ENCODE peak calls at places on chromosomes 12 and 14, in ten cellular contexts. X, D, F, Z, K, B, I, E, A and L are unnamed samples.

GRCh38 chr12:8852119-8852518 is 29.7 kb downstream of the A2ML1 start:
- DNase-seq in A (no peak), D (no peak), F (no peak), X (no peak), E (no peak), B (no peak), Z (no peak), I (no peak), K (no peak), L (no peak)

GRCh38 chr12:128864516-128865186 is 11.4 kb downstream of the GLT1D1 start:
- DNase-seq in Z (no peak), A (no peak), D (no peak), X (no peak), K (no peak), I (no peak), E (no peak), F (no peak), B (no peak), L (no peak)

GRCh38 chr12:124713436-124714082 is 146.1 kb upstream of the NCOR2 start:
- DNase-seq in K (peak), F (no peak), I (no peak), B (peak), Z (no peak), D (no peak), E (peak), A (no peak), X (peak), L (no peak)

GRCh38 chr12:11779286-11779685 is 129.8 kb downstream of the ETV6 start:
- DNase-seq in I (no peak), A (no peak), Z (no peak), X (peak), D (no peak), B (no peak), K (no peak), E (no peak), F (no peak), L (peak)

GRCh38 chr12:96195845-96196451 is 1.8 kb downstream of the ELK3 start:
- DNase-seq in I (peak), E (peak), D (peak), K (no peak), F (no peak), B (peak), Z (peak), X (no peak), A (peak), L (no peak)

GRCh38 chr14:54669759-54670630 is 103.1 kb downstream of the SAMD4A start:
- DNase-seq in F (no peak), B (no peak), D (no peak), E (peak), X (no peak), I (no peak), K (peak), A (peak), Z (no peak), L (no peak)

GRCh38 chr12:66423290-66423689 is 121.0 kb downstream of the HELB start:
- DNase-seq in D (no peak), I (no peak), K (no peak), X (no peak), A (no peak), B (no peak), F (no peak), Z (peak), E (no peak), L (no peak)

GRCh38 chr12:95118138-95118787 is 44.8 kb upstream of the NR2C1 start:
- DNase-seq in Z (no peak), E (no peak), A (no peak), I (peak), X (peak), B (peak), F (no peak), K (no peak), D (no peak), L (peak)

GRCh38 chr12:57989837-57990236 is 48.5 kb downstream of the ATP23 start:
- DNase-seq in E (no peak), I (no peak), A (no peak), Z (no peak), F (no peak), D (no peak), K (no peak), B (no peak), X (no peak), L (no peak)

GRCh38 chr12:7032990-7033389 is 14.7 kb upstream of the LPCAT3 start:
- DNase-seq in I (no peak), D (no peak), X (no peak), F (no peak), Z (no peak), K (no peak), B (no peak), E (no peak), A (no peak), L (no peak)

GRCh38 chr12:18556081-18556645 is 181.6 kb downstream of the PLCZ1 start:
- DNase-seq in Z (no peak), B (no peak), I (no peak), A (no peak), D (no peak), E (no peak), F (no peak), K (no peak), X (no peak), L (no peak)

GRCh38 chr14:59238242-59238641 is 49.8 kb downstream of the DAAM1 start:
- DNase-seq in F (no peak), D (no peak), B (no peak), X (no peak), I (no peak), A (no peak), Z (no peak), K (no peak), E (no peak), L (no peak)

GRCh38 chr12:46332260-46332659 is 40.3 kb downstream of the SLC38A2 start:
- DNase-seq in Z (no peak), D (no peak), A (no peak), X (no peak), K (no peak), E (no peak), I (no peak), F (no peak), B (no peak), L (peak)

GRCh38 chr14:58152569-58152857 is 500 bp upstream of the ARMH4 start:
- DNase-seq in K (no peak), F (no peak), E (no peak), A (no peak), I (no peak), D (no peak), X (no peak), Z (no peak), B (no peak), L (no peak)

GRCh38 chr14:50249118-50249775 is 17.9 kb upstream of the SOS2 start:
- DNase-seq in K (no peak), F (no peak), E (no peak), B (no peak), X (no peak), A (no peak), Z (peak), I (no peak), D (no peak), L (no peak)

GRCh38 chr14:85878874-85879273 is 348.9 kb downstream of the FLRT2 start:
- DNase-seq in F (no peak), K (no peak), X (no peak), Z (no peak), A (no peak), D (no peak), B (no peak), E (no peak), I (no peak), L (no peak)

GRCh38 chr14:100108042-100108825 is 43.0 kb downstream of the EVL start:
- DNase-seq in X (no peak), K (peak), Z (peak), I (peak), D (peak), F (no peak), B (peak), E (peak), A (peak), L (no peak)

GRCh38 chr12:63802012-63802608 is 22.4 kb downstream of the RXYLT1 start:
- DNase-seq in B (no peak), A (no peak), D (no peak), Z (peak), X (peak), K (no peak), I (no peak), F (no peak), E (peak), L (no peak)

GRCh38 chr14:94796278-94796677 is 26.4 kb upstream of the GSC start:
- DNase-seq in I (no peak), E (no peak), F (no peak), K (no peak), D (no peak), X (no peak), Z (no peak), A (no peak), B (no peak), L (no peak)

GRCh38 chr14:96090441-96091148 is 51.4 kb downstream of the C14orf132 start:
- DNase-seq in Z (no peak), K (peak), F (no peak), B (no peak), E (no peak), X (peak), D (peak), A (no peak), I (no peak), L (peak)

GRCh38 chr12:109513977-109514376 is 36.5 kb downstream of the UBE3B start:
- DNase-seq in B (no peak), A (no peak), X (no peak), F (no peak), K (no peak), E (no peak), I (no peak), D (no peak), Z (no peak), L (no peak)

GRCh38 chr12:4858385-4858784 is 51.3 kb upstream of the KCNA1 start:
- DNase-seq in F (no peak), K (no peak), I (no peak), Z (peak), A (no peak), D (peak), B (no peak), E (no peak), X (no peak), L (no peak)

GRCh38 chr14:71036433-71036832 is 129.2 kb downstream of the PCNX1 start:
- DNase-seq in E (no peak), X (no peak), B (no peak), A (no peak), D (no peak), Z (no peak), I (no peak), F (no peak), K (no peak), L (no peak)